ENCODE peak calls at places on chromosomes 1 and 21, in nine cellular contexts. U is endothelial cell of umbilical vein, P is nephron progenitor cell, J is fibroblast of lung, H is suprapubic skin, D is HFFc6, B is right lobe of liver, G is heart left ventricle, O is B cell. N is an unnamed sample.

GRCh38 chr1:34404837-34405236 is 228.1 kb downstream of the C1orf94 start:
- DNase-seq in U (no peak), P (no peak), J (no peak), H (no peak), D (no peak), B (no peak), G (no peak), O (no peak), N (no peak)

GRCh38 chr1:27406354-27406665 is 13.9 kb downstream of the GPR3 start:
- DNase-seq in U (no peak), P (no peak), J (no peak), H (no peak), D (no peak), B (no peak), G (no peak), O (no peak), N (no peak)

GRCh38 chr1:171800342-171800741 is 18.9 kb downstream of the METTL13 start:
- DNase-seq in U (no peak), P (no peak), J (no peak), H (no peak), D (no peak), B (no peak), G (no peak), O (no peak), N (no peak)

GRCh38 chr1:15456313-15456954 is at the start of gene CELA2A:
- DNase-seq in U (no peak), P (no peak), J (no peak), H (no peak), D (no peak), B (no peak), G (no peak), O (no peak), N (no peak)

GRCh38 chr21:44919913-44920693 is 596 bp downstream of the ITGB2 start:
- DNase-seq in U (no peak), P (no peak), J (no peak), H (no peak), D (no peak), B (no peak), G (no peak), O (no peak), N (no peak)

GRCh38 chr21:43644609-43645008 is 14.7 kb downstream of the HSF2BP start:
- DNase-seq in U (peak; percentile 59), P (no peak), J (peak; percentile 82), H (no peak), D (peak; percentile 48), B (no peak), G (no peak), O (no peak), N (no peak)

GRCh38 chr1:50977575-50978143 is 7.6 kb downstream of the CDKN2C start:
- DNase-seq in U (peak; percentile 44), P (peak; percentile 62), J (peak; percentile 51), H (no peak), D (peak; percentile 38), B (peak; percentile 74), G (peak; percentile 79), O (no peak), N (peak; percentile 32)

GRCh38 chr1:31444725-31445448 is 31.9 kb downstream of the SERINC2 start:
- DNase-seq in U (peak; percentile 54), P (no peak), J (no peak), H (no peak), D (no peak), B (peak; percentile 82), G (no peak), O (no peak), N (no peak)

GRCh38 chr1:41582851-41583657 is 98.6 kb upstream of the EDN2 start:
- DNase-seq in U (no peak), P (no peak), J (no peak), H (no peak), D (no peak), B (no peak), G (no peak), O (no peak), N (no peak)

GRCh38 chr21:42636931-42637601 is 16.4 kb upstream of the PDE9A start:
- DNase-seq in U (no peak), P (no peak), J (no peak), H (no peak), D (no peak), B (no peak), G (no peak), O (no peak), N (no peak)

GRCh38 chr1:27607239-27607804 is 3.4 kb upstream of the AHDC1 start:
- DNase-seq in U (no peak), P (peak; percentile 92), J (no peak), H (no peak), D (no peak), B (no peak), G (no peak), O (no peak), N (peak; percentile 75)

GRCh38 chr1:93638981-93639380 is 42.7 kb downstream of the BCAR3 start:
- DNase-seq in U (no peak), P (no peak), J (no peak), H (no peak), D (no peak), B (no peak), G (no peak), O (no peak), N (no peak)

GRCh38 chr1:246020231-246020954 is 486.7 kb downstream of the SMYD3 start:
- DNase-seq in U (no peak), P (no peak), J (no peak), H (no peak), D (no peak), B (no peak), G (no peak), O (no peak), N (no peak)
- TF ChIP-seq CTCF in U (no peak), P (no peak), J (no peak), H (no peak), D (no peak), B (no peak), G (no peak), O (no peak), N (no peak)

GRCh38 chr1:214808845-214809460 is 206.0 kb downstream of the CENPF start:
- DNase-seq in U (peak; percentile 25), P (no peak), J (peak; percentile 36), H (no peak), D (peak; percentile 55), B (no peak), G (no peak), O (no peak), N (no peak)
- TF ChIP-seq CTCF in U (peak; percentile 14), P (peak; percentile 27), J (peak; percentile 40), H (no peak), D (peak; percentile 81), B (peak; percentile 41), G (no peak), O (no peak), N (no peak)

DNA sequence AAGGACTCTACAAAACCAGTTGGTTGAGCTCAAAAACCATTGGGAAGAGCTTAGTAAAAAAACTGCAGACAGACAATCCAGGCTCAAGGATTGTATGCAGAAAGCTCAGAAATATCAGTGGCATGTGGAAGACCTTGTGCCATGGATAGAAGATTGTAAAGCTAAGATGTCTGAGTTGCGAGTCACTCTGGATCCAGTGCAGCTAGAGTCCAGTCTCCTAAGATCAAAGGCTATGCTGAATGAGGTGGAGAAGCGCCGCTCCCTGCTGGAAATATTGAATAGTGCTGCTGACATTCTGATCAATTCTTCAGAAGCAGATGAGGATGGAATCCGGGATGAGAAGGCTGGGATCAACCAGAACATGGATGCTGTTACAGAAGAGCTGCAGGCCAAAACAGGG is 104.0 kb upstream of the BMP8A start:
- DNase-seq in U (peak; percentile 58), P (no peak), J (peak; percentile 90), H (no peak), D (peak; percentile 90), B (no peak), G (no peak), O (no peak), N (no peak)
- TF ChIP-seq CTCF in U (peak; percentile 30), P (no peak), J (peak; percentile 20), H (no peak), D (peak; percentile 69), B (peak; percentile 25), G (no peak), O (no peak), N (peak; percentile 26)

DNA sequence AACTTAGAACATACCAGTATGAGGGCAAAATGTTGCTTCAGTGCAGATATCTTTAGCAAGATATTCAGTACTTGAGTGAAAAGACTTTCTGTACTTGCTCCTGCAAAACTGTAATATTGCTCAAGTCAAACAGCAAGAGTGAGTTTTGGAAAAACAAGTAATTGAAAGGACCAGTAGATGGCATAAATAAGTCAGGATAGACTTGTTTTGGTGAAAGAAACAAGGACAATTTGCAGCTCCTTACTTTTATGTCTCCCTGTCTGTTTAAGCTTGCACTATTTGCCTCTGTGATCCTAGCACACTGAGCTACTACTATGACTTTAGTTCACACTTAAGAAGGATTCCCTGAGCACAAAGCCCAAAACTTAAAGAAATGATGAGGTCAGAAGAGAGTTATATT is 39.1 kb downstream of the IFI44 start:
- DNase-seq in U (peak; percentile 56), P (no peak), J (peak; percentile 50), H (no peak), D (peak; percentile 67), B (no peak), G (no peak), O (no peak), N (no peak)
- TF ChIP-seq CTCF in U (no peak), P (no peak), J (peak; percentile 28), H (no peak), D (peak; percentile 75), B (no peak), G (peak; percentile 29), O (no peak), N (no peak)

DNA sequence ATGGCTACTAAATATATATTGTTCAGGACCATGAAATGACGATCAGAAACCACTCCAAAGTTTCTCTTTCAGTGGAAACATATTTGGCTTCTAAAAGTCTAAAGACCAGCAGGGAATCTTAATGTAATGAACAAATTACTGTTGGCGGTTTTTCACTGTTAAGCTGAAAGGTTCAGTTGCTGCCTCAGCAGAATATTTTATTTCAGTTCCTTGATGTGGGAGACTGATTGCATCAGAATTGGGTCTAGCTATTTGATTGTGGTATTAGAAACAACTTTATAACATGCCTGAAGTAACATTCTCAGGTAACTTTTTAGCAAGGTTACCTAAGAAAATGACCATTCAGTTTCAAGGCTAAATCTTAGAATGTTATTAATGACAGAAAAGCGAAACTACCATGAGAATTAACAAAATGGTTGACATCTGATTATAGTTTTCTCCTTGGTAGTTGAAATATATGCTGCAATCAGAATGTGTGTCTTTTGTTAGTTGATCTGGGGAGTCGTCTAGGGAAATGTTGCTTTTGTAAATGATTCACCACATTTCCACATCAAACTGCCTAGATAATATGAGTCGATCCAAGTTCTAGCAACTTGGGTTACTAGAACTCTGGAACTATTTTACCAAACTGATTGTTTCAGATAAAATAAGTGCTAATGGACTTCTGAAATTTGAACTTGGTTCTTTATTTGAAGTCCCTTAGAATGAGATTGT is 200.4 kb downstream of the HMCN1 start:
- DNase-seq in U (no peak), P (no peak), J (peak; percentile 51), H (no peak), D (peak; percentile 20), B (no peak), G (no peak), O (no peak), N (no peak)
- TF ChIP-seq CTCF in U (no peak), P (no peak), J (no peak), H (no peak), D (no peak), B (no peak), G (no peak), O (no peak), N (no peak)

GRCh38 chr1:4048076-4048475 is 148.0 kb upstream of the C1orf174 start:
- DNase-seq in U (no peak), P (no peak), J (no peak), H (no peak), D (no peak), B (no peak), G (no peak), O (no peak), N (no peak)
- TF ChIP-seq CTCF in U (no peak), P (no peak), J (no peak), H (no peak), D (no peak), B (no peak), G (no peak), O (no peak), N (no peak)